ENCODE peak calls at places on chromosomes 4 and X, in nine cellular contexts. L, V, A, U, N, D, E, X and Y are unnamed samples.

GRCh38 chr4:55087016-55087929 is 38.1 kb downstream of the KDR start:
- DNase-seq in X (no peak), N (no peak), U (no peak), L (no peak), E (no peak), V (no peak), A (no peak), D (no peak), Y (no peak)

GRCh38 chr4:77819409-77819835 is 254 bp upstream of the CNOT6L start:
- DNase-seq in V (no peak), A (no peak), N (no peak), D (peak), U (no peak), E (no peak), X (no peak), L (peak), Y (no peak)

GRCh38 chr4:165588534-165589310 is 209.9 kb downstream of the CPE start:
- DNase-seq in E (no peak), A (no peak), L (no peak), D (no peak), V (no peak), X (no peak), U (no peak), N (no peak), Y (no peak)

GRCh38 chr4:32022071-32022470 is 1301.9 kb downstream of the PCDH7 start:
- DNase-seq in U (peak), E (no peak), N (no peak), L (no peak), X (no peak), D (no peak), V (no peak), A (no peak), Y (peak)

GRCh38 chr4:169397762-169398161 is 127.0 kb upstream of the SH3RF1 start:
- DNase-seq in E (peak), D (no peak), A (no peak), U (no peak), X (no peak), N (no peak), V (peak), L (no peak), Y (peak)

GRCh38 chrX:46965125-46965758 is 53.0 kb downstream of the JADE3 start:
- DNase-seq in L (no peak), A (no peak), D (no peak), V (no peak), E (no peak), X (no peak), N (no peak), U (no peak), Y (no peak)

GRCh38 chrX:41468647-41469323 is 21.6 kb downstream of the NYX start:
- DNase-seq in V (peak), D (no peak), U (no peak), X (no peak), A (no peak), N (no peak), E (peak), L (peak), Y (peak)

GRCh38 chr4:158446106-158446505 is 75.6 kb upstream of the RXFP1 start:
- DNase-seq in X (no peak), V (no peak), A (no peak), L (no peak), N (no peak), U (no peak), D (no peak), E (no peak), Y (peak)

GRCh38 chr4:158051401-158052235 is 121.2 kb downstream of the GASK1B start:
- DNase-seq in N (peak), A (no peak), D (no peak), E (no peak), U (no peak), X (no peak), L (no peak), V (no peak), Y (peak)

GRCh38 chr4:176538217-176538925 is 218.6 kb downstream of the SPCS3 start:
- DNase-seq in X (no peak), N (no peak), A (no peak), L (no peak), V (no peak), E (no peak), D (no peak), U (peak), Y (peak)